ENCODE peak calls at places on chromosomes 2 and 18, in nine cellular contexts. One of them, this sample, is unnamed.

GRCh38 chr2:63888490-63889402 is 47.0 kb downstream of the UGP2 start:
- DNase-seq in non-pigmented ciliary epithelial cell: no peak
- DNase-seq in stimulated activated CD8-positive, alpha-beta memory T cell treated with anti-CD3 and anti-CD28 coated beads, Interleukin-15, amount 100 ng/mL, for 24 hours: no peak
- DNase-seq in HT-29: peak
- DNase-seq in D341Med: peak
- DNase-seq in psoas muscle: peak
- DNase-seq in neuronal stem cell: peak
- DNase-seq in Calu3: peak
- DNase-seq in T-helper 1 cell: no peak
- DNase-seq in this sample: no peak

GRCh38 chr18:58495202-58495601 is 133.7 kb downstream of the ALPK2 start:
- DNase-seq in non-pigmented ciliary epithelial cell: no peak
- DNase-seq in stimulated activated CD8-positive, alpha-beta memory T cell treated with anti-CD3 and anti-CD28 coated beads, Interleukin-15, amount 100 ng/mL, for 24 hours: no peak
- DNase-seq in HT-29: no peak
- DNase-seq in D341Med: no peak
- DNase-seq in psoas muscle: no peak
- DNase-seq in neuronal stem cell: no peak
- DNase-seq in Calu3: no peak
- DNase-seq in T-helper 1 cell: no peak
- DNase-seq in this sample: no peak

GRCh38 chr2:2116657-2117056 is 214.4 kb downstream of the MYT1L start:
- DNase-seq in non-pigmented ciliary epithelial cell: no peak
- DNase-seq in stimulated activated CD8-positive, alpha-beta memory T cell treated with anti-CD3 and anti-CD28 coated beads, Interleukin-15, amount 100 ng/mL, for 24 hours: no peak
- DNase-seq in HT-29: no peak
- DNase-seq in D341Med: no peak
- DNase-seq in psoas muscle: no peak
- DNase-seq in neuronal stem cell: no peak
- DNase-seq in Calu3: no peak
- DNase-seq in T-helper 1 cell: no peak
- DNase-seq in this sample: no peak

GRCh38 chr2:131022731-131023130 is 70.5 kb downstream of the FAM168B start:
- DNase-seq in non-pigmented ciliary epithelial cell: peak
- DNase-seq in stimulated activated CD8-positive, alpha-beta memory T cell treated with anti-CD3 and anti-CD28 coated beads, Interleukin-15, amount 100 ng/mL, for 24 hours: no peak
- DNase-seq in HT-29: no peak
- DNase-seq in D341Med: no peak
- DNase-seq in psoas muscle: no peak
- DNase-seq in neuronal stem cell: no peak
- DNase-seq in Calu3: no peak
- DNase-seq in T-helper 1 cell: no peak
- DNase-seq in this sample: no peak

GRCh38 chr2:83991992-83992391 is 467.1 kb downstream of the SUCLG1 start:
- DNase-seq in non-pigmented ciliary epithelial cell: no peak
- DNase-seq in stimulated activated CD8-positive, alpha-beta memory T cell treated with anti-CD3 and anti-CD28 coated beads, Interleukin-15, amount 100 ng/mL, for 24 hours: no peak
- DNase-seq in HT-29: no peak
- DNase-seq in D341Med: no peak
- DNase-seq in psoas muscle: no peak
- DNase-seq in neuronal stem cell: no peak
- DNase-seq in Calu3: no peak
- DNase-seq in T-helper 1 cell: no peak
- DNase-seq in this sample: no peak

GRCh38 chr2:230899786-230900185 is 25.3 kb downstream of the GPR55 start:
- DNase-seq in non-pigmented ciliary epithelial cell: no peak
- DNase-seq in stimulated activated CD8-positive, alpha-beta memory T cell treated with anti-CD3 and anti-CD28 coated beads, Interleukin-15, amount 100 ng/mL, for 24 hours: no peak
- DNase-seq in HT-29: no peak
- DNase-seq in D341Med: no peak
- DNase-seq in psoas muscle: no peak
- DNase-seq in neuronal stem cell: no peak
- DNase-seq in Calu3: no peak
- DNase-seq in T-helper 1 cell: no peak
- DNase-seq in this sample: no peak

GRCh38 chr2:25168256-25169072 is at the start of gene POMC:
- DNase-seq in non-pigmented ciliary epithelial cell: no peak
- DNase-seq in stimulated activated CD8-positive, alpha-beta memory T cell treated with anti-CD3 and anti-CD28 coated beads, Interleukin-15, amount 100 ng/mL, for 24 hours: peak
- DNase-seq in HT-29: no peak
- DNase-seq in D341Med: peak
- DNase-seq in psoas muscle: no peak
- DNase-seq in neuronal stem cell: no peak
- DNase-seq in Calu3: peak
- DNase-seq in T-helper 1 cell: no peak
- DNase-seq in this sample: no peak

GRCh38 chr18:79760881-79761280 is 36.9 kb upstream of the KCNG2 start:
- DNase-seq in non-pigmented ciliary epithelial cell: no peak
- DNase-seq in stimulated activated CD8-positive, alpha-beta memory T cell treated with anti-CD3 and anti-CD28 coated beads, Interleukin-15, amount 100 ng/mL, for 24 hours: no peak
- DNase-seq in HT-29: no peak
- DNase-seq in D341Med: no peak
- DNase-seq in psoas muscle: no peak
- DNase-seq in neuronal stem cell: no peak
- DNase-seq in Calu3: no peak
- DNase-seq in T-helper 1 cell: no peak
- DNase-seq in this sample: no peak

GRCh38 chr2:11344956-11345671 is 678 bp upstream of the ROCK2 start:
- DNase-seq in non-pigmented ciliary epithelial cell: no peak
- DNase-seq in stimulated activated CD8-positive, alpha-beta memory T cell treated with anti-CD3 and anti-CD28 coated beads, Interleukin-15, amount 100 ng/mL, for 24 hours: peak
- DNase-seq in HT-29: peak
- DNase-seq in D341Med: no peak
- DNase-seq in psoas muscle: peak
- DNase-seq in neuronal stem cell: peak
- DNase-seq in Calu3: peak
- DNase-seq in T-helper 1 cell: peak
- DNase-seq in this sample: no peak

GRCh38 chr2:152792973-152793372 is 74.6 kb downstream of the ARL6IP6 start:
- DNase-seq in non-pigmented ciliary epithelial cell: no peak
- DNase-seq in stimulated activated CD8-positive, alpha-beta memory T cell treated with anti-CD3 and anti-CD28 coated beads, Interleukin-15, amount 100 ng/mL, for 24 hours: no peak
- DNase-seq in HT-29: no peak
- DNase-seq in D341Med: no peak
- DNase-seq in psoas muscle: no peak
- DNase-seq in neuronal stem cell: no peak
- DNase-seq in Calu3: no peak
- DNase-seq in T-helper 1 cell: no peak
- DNase-seq in this sample: no peak

GRCh38 chr2:72129676-72130340 is 17.9 kb downstream of the CYP26B1 start:
- DNase-seq in non-pigmented ciliary epithelial cell: no peak
- DNase-seq in stimulated activated CD8-positive, alpha-beta memory T cell treated with anti-CD3 and anti-CD28 coated beads, Interleukin-15, amount 100 ng/mL, for 24 hours: no peak
- DNase-seq in HT-29: no peak
- DNase-seq in D341Med: no peak
- DNase-seq in psoas muscle: no peak
- DNase-seq in neuronal stem cell: no peak
- DNase-seq in Calu3: no peak
- DNase-seq in T-helper 1 cell: peak
- DNase-seq in this sample: no peak

GRCh38 chr2:86470890-86471289 is 29.7 kb downstream of the KDM3A start:
- DNase-seq in non-pigmented ciliary epithelial cell: no peak
- DNase-seq in stimulated activated CD8-positive, alpha-beta memory T cell treated with anti-CD3 and anti-CD28 coated beads, Interleukin-15, amount 100 ng/mL, for 24 hours: no peak
- DNase-seq in HT-29: no peak
- DNase-seq in D341Med: no peak
- DNase-seq in psoas muscle: no peak
- DNase-seq in neuronal stem cell: no peak
- DNase-seq in Calu3: no peak
- DNase-seq in T-helper 1 cell: no peak
- DNase-seq in this sample: no peak

GRCh38 chr2:25249785-25250184 is 81.4 kb upstream of the POMC start:
- DNase-seq in non-pigmented ciliary epithelial cell: no peak
- DNase-seq in stimulated activated CD8-positive, alpha-beta memory T cell treated with anti-CD3 and anti-CD28 coated beads, Interleukin-15, amount 100 ng/mL, for 24 hours: no peak
- DNase-seq in HT-29: no peak
- DNase-seq in D341Med: no peak
- DNase-seq in psoas muscle: no peak
- DNase-seq in neuronal stem cell: no peak
- DNase-seq in Calu3: no peak
- DNase-seq in T-helper 1 cell: no peak
- DNase-seq in this sample: no peak

GRCh38 chr2:46812381-46813024 is 103.1 kb downstream of the MCFD2 start:
- DNase-seq in non-pigmented ciliary epithelial cell: no peak
- DNase-seq in stimulated activated CD8-positive, alpha-beta memory T cell treated with anti-CD3 and anti-CD28 coated beads, Interleukin-15, amount 100 ng/mL, for 24 hours: no peak
- DNase-seq in HT-29: peak
- DNase-seq in D341Med: no peak
- DNase-seq in psoas muscle: peak
- DNase-seq in neuronal stem cell: no peak
- DNase-seq in Calu3: no peak
- DNase-seq in T-helper 1 cell: no peak
- DNase-seq in this sample: no peak

This sample was measured in effector memory CD4-positive, alpha-beta T cell.